ENCODE peak calls at places on chromosome 11, in four cellular contexts. I, W, M and N are unnamed samples. For H3K79me2, the result is how much of the 10 kb centered on the place peaks cover.

GRCh38 chr11:35017528-35018342 is 101.3 kb downstream of the PDHX start:
- DNase-seq in I (no peak), W (no peak), M (peak), N (no peak)

GRCh38 chr11:68242616-68243015 is 29.2 kb downstream of the C11orf24 start:
- DNase-seq in I (no peak), W (no peak), M (no peak), N (no peak)

GRCh38 chr11:59429924-59430516 is 3.8 kb upstream of the OR5A2 start:
- DNase-seq in M (peak), W (peak), I (peak), N (peak)

GRCh38 chr11:36454991-36455611 is 55.0 kb downstream of the TRAF6 start:
- DNase-seq in M (peak), I (peak), W (no peak), N (no peak)

GRCh38 chr11:35641206-35641885 is 21.2 kb upstream of the TRIM44 start:
- DNase-seq in W (no peak), M (no peak), I (no peak), N (no peak)

GRCh38 chr11:19553683-19554333 is 158.8 kb upstream of the NAV2 start:
- DNase-seq in M (peak), W (peak), I (peak), N (peak)

GRCh38 chr11:77249427-77249826 is 52.1 kb downstream of the GDPD4 start:
- DNase-seq in M (no peak), W (no peak), I (peak), N (no peak)

GRCh38 chr11:108672113-108672512 is 7.2 kb downstream of the DDX10 start:
- DNase-seq in M (peak), I (peak), W (no peak), N (no peak)

GRCh38 chr11:65315204-65315865 is 669 bp downstream of the CDC42EP2 start:
- DNase-seq in M (peak), I (peak), W (peak), N (peak)

GRCh38 chr11:96227244-96227643 is 115.8 kb downstream of the MAML2 start:
- DNase-seq in I (peak), M (no peak), W (no peak), N (no peak)

GRCh38 chr11:113407163-113407562 is 19.6 kb downstream of the ANKK1 start:
- DNase-seq in I (no peak), M (no peak), W (no peak), N (no peak)

GRCh38 chr11:76592025-76592914 is 78.3 kb downstream of the LRRC32 start:
- DNase-seq in I (no peak), W (no peak), M (no peak), N (no peak)

DNA sequence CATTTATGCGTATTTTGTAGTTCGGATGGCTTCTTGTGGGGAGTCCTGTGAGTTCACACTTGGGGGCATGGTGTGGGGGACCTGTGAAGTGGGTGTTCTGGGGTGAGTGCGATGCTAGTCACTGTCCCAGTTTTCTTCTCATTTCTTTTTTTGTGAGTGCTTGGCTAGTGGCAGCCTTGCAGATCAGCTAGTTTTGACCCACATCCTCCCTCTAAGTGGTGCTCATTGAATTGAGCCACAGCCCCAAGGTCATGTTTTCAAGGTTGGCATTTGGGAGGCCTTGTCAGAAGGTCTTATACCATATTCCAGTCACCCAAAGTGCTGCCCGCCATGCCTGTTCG is 31.7 kb downstream of the PTPRJ start:
- DNase-seq in M (no peak), W (no peak), I (no peak), N (no peak)
- H3K79me2 ChIP-seq in M (under half), W (under half), I (half or more), N (under half)

DNA sequence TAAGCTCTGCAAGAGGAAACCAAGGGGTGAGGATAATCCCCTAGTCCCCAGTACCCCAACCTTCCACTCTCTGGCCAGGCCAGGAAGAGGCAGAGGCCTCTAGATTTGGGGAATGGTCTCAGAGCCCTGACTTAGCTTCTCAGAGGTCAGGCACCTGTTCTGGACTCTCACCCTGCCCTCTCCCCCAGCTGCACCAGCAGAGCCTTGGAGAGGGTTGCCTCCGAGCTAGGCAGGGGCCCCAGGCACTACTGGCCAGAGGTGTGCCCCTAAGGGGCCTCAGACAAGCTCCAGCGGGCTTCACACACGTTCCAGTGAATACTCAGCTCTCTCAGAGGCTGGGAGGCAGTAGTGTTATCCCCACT is 8.0 kb downstream of the FREY1 start:
- DNase-seq in W (no peak), M (no peak), I (no peak), N (no peak)
- H2AFZ ChIP-seq in W (no peak), M (no peak), I (no peak), N (peak)

DNA sequence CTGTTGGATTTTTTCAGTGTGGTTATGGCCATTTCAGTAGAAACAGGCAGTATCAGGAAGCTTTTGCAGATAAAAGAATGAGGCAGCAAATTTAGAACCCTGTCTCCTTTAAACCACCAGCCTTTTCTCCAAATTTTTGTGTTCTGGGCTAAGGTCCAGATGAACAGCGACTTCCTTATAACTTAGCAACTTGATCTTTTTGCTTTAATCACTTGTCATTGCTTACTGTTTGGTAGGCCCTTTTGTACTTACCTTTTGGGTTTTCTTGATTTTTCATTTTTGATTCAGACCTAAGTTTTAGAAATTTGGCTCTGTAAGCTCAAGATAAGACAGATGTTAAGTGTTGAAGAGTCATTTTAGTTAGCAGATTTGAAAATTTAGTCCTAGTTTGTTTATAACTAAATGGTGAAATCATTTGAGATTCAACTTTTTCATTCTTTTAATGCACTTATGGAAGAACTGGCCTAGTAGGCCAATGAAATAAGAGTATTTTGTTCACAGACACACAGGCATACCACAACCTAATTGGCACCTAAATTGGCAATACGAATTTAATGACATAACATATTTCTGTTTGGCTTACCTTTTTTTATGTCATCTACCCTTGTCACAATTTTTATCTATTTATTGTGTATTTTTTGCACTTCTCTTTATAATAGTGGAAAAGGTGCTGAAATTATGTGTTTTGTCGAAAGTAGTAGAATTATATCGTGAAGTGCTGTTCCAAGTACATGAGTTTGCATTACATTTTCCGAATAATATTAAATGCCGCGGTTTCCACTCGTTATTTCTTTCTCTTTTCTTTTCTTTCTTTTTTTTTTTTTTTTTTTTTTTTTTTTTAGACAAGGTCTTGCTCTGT is 2.1 kb downstream of the RTN3 start:
- DNase-seq in I (peak), M (no peak), W (no peak), N (no peak)
- H3K79me2 ChIP-seq in I (half or more), M (half or more), W (half or more), N (half or more)

GRCh38 chr11:124895471-124895971 is 2.1 kb downstream of the ROBO4 start:
- DNase-seq in M (no peak), W (no peak), I (no peak), N (no peak)

GRCh38 chr11:124897681-124898680 is at the start of gene ROBO4:
- DNase-seq in M (no peak), W (no peak), I (peak), N (no peak)

GRCh38 chr11:124896821-124897391 is 759 bp downstream of the ROBO4 start:
- DNase-seq in M (no peak), W (no peak), I (no peak), N (no peak)

GRCh38 chr11:124894606-124895430 is 2.8 kb downstream of the ROBO4 start:
- DNase-seq in W (no peak), I (no peak), M (no peak), N (no peak)

DNA sequence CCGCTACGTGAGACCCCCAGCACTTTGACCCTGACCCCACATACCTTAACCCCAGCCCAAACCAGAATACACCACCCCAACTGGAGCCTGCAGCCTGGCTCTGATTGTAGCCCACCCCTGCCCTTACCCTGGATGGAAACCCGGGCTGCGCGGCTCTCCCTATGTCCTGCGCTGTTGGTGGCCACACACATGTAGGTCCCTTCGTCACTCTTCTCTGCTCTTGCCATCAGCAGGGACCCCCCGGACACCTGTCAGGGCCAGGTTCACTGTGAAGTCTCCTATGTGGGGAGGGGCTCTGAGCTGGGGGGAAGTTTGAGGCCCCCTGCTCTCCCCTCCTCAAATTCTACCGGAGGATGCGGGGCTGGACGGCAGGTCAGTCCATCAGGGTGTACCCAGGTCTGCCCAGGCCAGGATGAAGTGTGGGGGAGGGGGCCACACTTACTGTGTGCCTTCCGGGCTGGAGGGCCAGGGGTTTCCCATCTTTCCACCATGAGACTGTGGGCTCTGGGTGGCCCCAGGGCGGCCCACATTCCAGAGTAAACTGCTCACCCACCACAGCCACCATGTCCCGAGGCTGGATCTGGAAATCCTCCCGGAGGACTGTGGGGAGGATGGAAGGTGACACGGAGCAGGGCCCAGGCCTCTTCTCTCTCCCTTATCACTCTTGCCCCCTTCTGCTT is 1.5 kb downstream of the ROBO4 start:
- DNase-seq in M (no peak), I (no peak), W (no peak), N (no peak)
- H2AFZ ChIP-seq in M (no peak), I (no peak), W (no peak), N (no peak)

GRCh38 chr11:2385156-2386151 is 8.3 kb downstream of the CD81 start:
- DNase-seq in W (peak), M (no peak), I (no peak), N (peak)

GRCh38 chr11:2382927-2383822 is 6.1 kb downstream of the CD81 start:
- DNase-seq in I (peak), M (peak), W (no peak), N (peak)

GRCh38 chr11:2382129-2382517 is 5.0 kb downstream of the CD81 start:
- DNase-seq in M (no peak), W (no peak), I (no peak), N (no peak)

GRCh38 chr11:2384723-2385041 is 7.6 kb downstream of the CD81 start:
- DNase-seq in M (no peak), W (no peak), I (no peak), N (no peak)

GRCh38 chr11:2383823-2384722 is 7.0 kb downstream of the CD81 start:
- DNase-seq in W (no peak), I (peak), M (peak), N (peak)
- H3K79me2 ChIP-seq in W (half or more), I (half or more), M (half or more), N (half or more)